ENCODE peak calls at places on chromosomes 11 and 22, in seven cellular contexts. R is stimulated activated CD4-positive, alpha-beta T cell treated with anti-CD3 and anti-CD28 coated beads, Interleukin-1b, Interleukin-23, amount 100 ng/mL, for 24 hours; H is cardiac fibroblast; Z is MCF 10A; K is tibial artery; S is activated CD4-positive, alpha-beta T cell treated with anti-CD3 and anti-CD28 coated beads for 36 hours; B is LNCaP clone FGC. G is an unnamed sample.

GRCh38 chr22:19576460-19577421 is 52.5 kb upstream of the CLDN5 start:
- DNase-seq in Z (peak), R (peak), S (peak), B (no peak), K (no peak), H (peak), G (peak)

GRCh38 chr22:22785316-22786065 is 102.1 kb upstream of the IGLL5 start:
- DNase-seq in Z (no peak), K (no peak), B (no peak), R (no peak), S (no peak), H (no peak), G (no peak)

GRCh38 chr11:19164881-19165280 is 36.9 kb downstream of the CSRP3 start:
- DNase-seq in R (no peak), K (no peak), S (no peak), H (no peak), Z (no peak), B (no peak), G (no peak)

GRCh38 chr11:95429376-95429907 is 198.4 kb upstream of the SESN3 start:
- DNase-seq in S (no peak), K (no peak), B (no peak), H (no peak), R (no peak), Z (no peak), G (no peak)

GRCh38 chr11:95485115-95485900 is 254.3 kb upstream of the SESN3 start:
- DNase-seq in B (no peak), R (no peak), Z (no peak), K (no peak), H (peak), S (no peak), G (no peak)

GRCh38 chr22:26542831-26543230 is 30.6 kb upstream of the TFIP11 start:
- DNase-seq in B (no peak), Z (no peak), H (no peak), S (no peak), R (no peak), K (peak), G (no peak)

GRCh38 chr11:4683020-4683419 is 14.6 kb downstream of the OR51E2 start:
- DNase-seq in K (no peak), H (peak), B (no peak), S (no peak), R (no peak), Z (no peak), G (peak)

GRCh38 chr11:13927496-13927895 is 35.0 kb upstream of the SPON1 start:
- DNase-seq in H (no peak), S (no peak), Z (no peak), K (no peak), R (no peak), B (no peak), G (no peak)

GRCh38 chr11:100910808-100911207 is 218.8 kb downstream of the PGR start:
- DNase-seq in K (no peak), H (no peak), B (no peak), R (no peak), S (no peak), Z (no peak), G (no peak)

GRCh38 chr11:22730319-22730718 is 63.9 kb downstream of the GAS2 start:
- DNase-seq in K (no peak), H (peak), Z (peak), S (no peak), B (peak), R (no peak), G (no peak)

GRCh38 chr11:111764621-111765020 is 1.6 kb downstream of the PPP2R1B start:
- DNase-seq in B (no peak), Z (no peak), H (no peak), S (no peak), R (no peak), K (no peak), G (peak)

GRCh38 chr11:107844041-107844440 is 14.5 kb downstream of the SLC35F2 start:
- DNase-seq in S (peak), R (no peak), H (peak), Z (peak), K (no peak), B (no peak), G (peak)

GRCh38 chr22:32644252-32645100 is 157.0 kb upstream of the TIMP3 start:
- DNase-seq in K (peak), H (peak), Z (peak), R (no peak), S (peak), B (no peak), G (no peak)

GRCh38 chr11:122920579-122920978 is 38.0 kb downstream of the JHY start:
- DNase-seq in S (no peak), B (no peak), H (no peak), R (no peak), K (no peak), Z (no peak), G (no peak)

GRCh38 chr11:118742304-118742703 is 48.7 kb downstream of the DDX6 start:
- DNase-seq in Z (no peak), K (no peak), R (no peak), H (peak), S (no peak), B (peak), G (no peak)

GRCh38 chr11:126225266-126225665 is 13.7 kb downstream of the FAM118B start:
- DNase-seq in K (no peak), S (no peak), R (no peak), B (no peak), H (no peak), Z (no peak), G (no peak)

GRCh38 chr11:9357041-9357440 is 27.4 kb upstream of the IPO7 start:
- DNase-seq in K (no peak), R (no peak), S (no peak), Z (no peak), B (no peak), H (no peak), G (no peak)

GRCh38 chr11:67508486-67509121 is 642 bp upstream of the CDK2AP2 start:
- DNase-seq in Z (peak), K (peak), B (peak), R (peak), S (peak), H (peak), G (peak)

GRCh38 chr22:27629908-27630733 is 171.4 kb downstream of the MN1 start:
- DNase-seq in S (no peak), R (no peak), H (no peak), Z (no peak), B (no peak), K (no peak), G (no peak)

GRCh38 chr11:60939301-60939700 is 12.7 kb downstream of the SLC15A3 start:
- DNase-seq in B (no peak), R (no peak), Z (no peak), S (no peak), H (no peak), K (no peak), G (no peak)

G was measured in HCEC 1CT.